ENCODE peak calls at places on chromosomes 16 and 17, in seven cellular contexts. C is endothelial cell; G is frontal cortex; H is activated CD4-positive, alpha-beta T cell treated with anti-CD3 and anti-CD28 coated beads for 48 hours; F is Caki2; M is HFFc6; B is Peyer's patch. S is an unnamed sample.

GRCh38 chr17:74387365-74388218 is 20.3 kb downstream of the GPR142 start:
- DNase-seq in H (no peak), G (no peak), M (no peak), B (no peak), C (no peak), F (no peak), S (no peak)

GRCh38 chr16:87956169-87956770 is 5.0 kb downstream of the BANP start:
- DNase-seq in G (peak), H (peak), B (peak), M (peak), F (no peak), C (no peak), S (peak)

GRCh38 chr17:869567-870530 is 87.7 kb downstream of the MRM3 start:
- DNase-seq in C (no peak), H (no peak), F (peak), G (no peak), M (peak), B (no peak), S (no peak)

GRCh38 chr16:51813609-51814008 is 662.5 kb upstream of the SALL1 start:
- DNase-seq in F (no peak), H (no peak), M (no peak), B (no peak), C (no peak), G (no peak), S (no peak)

GRCh38 chr16:73280366-73280765 is 232.4 kb upstream of the ZFHX3 start:
- DNase-seq in B (no peak), C (no peak), G (no peak), F (peak), M (no peak), H (no peak), S (no peak)

GRCh38 chr16:81293909-81294802 is 20.6 kb upstream of the GAN start:
- DNase-seq in G (no peak), C (no peak), H (no peak), B (peak), F (no peak), M (no peak), S (no peak)

GRCh38 chr17:80645706-80646325 is 101.2 kb downstream of the RPTOR start:
- DNase-seq in F (no peak), B (no peak), H (no peak), G (no peak), C (no peak), M (no peak), S (no peak)

GRCh38 chr17:65917560-65917959 is 274.4 kb downstream of the CEP112 start:
- DNase-seq in G (no peak), M (no peak), H (no peak), C (no peak), B (no peak), F (no peak), S (no peak)

GRCh38 chr17:76318586-76318985 is 10.5 kb upstream of the QRICH2 start:
- DNase-seq in H (no peak), M (peak), G (no peak), F (no peak), C (no peak), B (no peak), S (no peak)

GRCh38 chr17:8781784-8782575 is 17.2 kb downstream of the MFSD6L start:
- DNase-seq in F (no peak), B (no peak), H (no peak), M (no peak), G (no peak), C (no peak), S (no peak)

GRCh38 chr17:12118617-12119016 is 97.9 kb downstream of the MAP2K4 start:
- DNase-seq in C (no peak), G (no peak), B (no peak), M (no peak), F (no peak), H (no peak), S (no peak)

GRCh38 chr17:1653735-1654134 is 4.1 kb upstream of the RILP start:
- DNase-seq in C (no peak), B (no peak), M (no peak), F (no peak), G (no peak), H (no peak), S (no peak)

GRCh38 chr16:78228704-78229103 is 129.2 kb downstream of the WWOX start:
- DNase-seq in B (no peak), F (no peak), C (no peak), H (no peak), G (no peak), M (no peak), S (no peak)

GRCh38 chr16:51465026-51465425 is 314.0 kb upstream of the SALL1 start:
- DNase-seq in H (no peak), M (peak), B (no peak), C (no peak), F (peak), G (no peak), S (no peak)

GRCh38 chr16:81723098-81723723 is 55.9 kb upstream of the PLCG2 start:
- DNase-seq in G (peak), B (no peak), M (peak), F (peak), C (peak), H (peak), S (no peak)

S was measured in activated naive CD4-positive, alpha-beta T cell treated with anti-CD3 and anti-CD28 coated beads, Interleukin-2, amount 50 U/mL, for 72 hours.